ENCODE peak calls at places on chromosomes 6 and 20, in six cellular contexts. One of them, this sample, is unnamed.

GRCh38 chr6:52887912-52888535 is 21.5 kb downstream of the GSTA3 start:
- DNase-seq in K562: no peak
- DNase-seq in SK-N-SH: no peak
- DNase-seq in A549: no peak
- DNase-seq in HCT116: no peak
- DNase-seq in GM23338: no peak
- DNase-seq in this sample: no peak

GRCh38 chr6:107458687-107459282 is 579 bp downstream of the PDSS2 start:
- DNase-seq in K562: peak
- DNase-seq in SK-N-SH: no peak
- DNase-seq in A549: no peak
- DNase-seq in HCT116: no peak
- DNase-seq in GM23338: peak
- DNase-seq in this sample: no peak

GRCh38 chr6:75612921-75613534 is 11.3 kb downstream of the SENP6 start:
- DNase-seq in K562: no peak
- DNase-seq in SK-N-SH: no peak
- DNase-seq in A549: no peak
- DNase-seq in HCT116: no peak
- DNase-seq in GM23338: no peak
- DNase-seq in this sample: no peak

GRCh38 chr6:42292002-42292735 is 74.5 kb upstream of the MRPS10 start:
- DNase-seq in K562: no peak
- DNase-seq in SK-N-SH: no peak
- DNase-seq in A549: peak
- DNase-seq in HCT116: peak
- DNase-seq in GM23338: no peak
- DNase-seq in this sample: no peak

GRCh38 chr6:151379933-151380847 is 11.2 kb downstream of the ZBTB2 start:
- DNase-seq in K562: no peak
- DNase-seq in SK-N-SH: no peak
- DNase-seq in A549: no peak
- DNase-seq in HCT116: no peak
- DNase-seq in GM23338: peak
- DNase-seq in this sample: no peak

GRCh38 chr6:158962371-158962770 is 37.6 kb downstream of the RSPH3 start:
- DNase-seq in K562: no peak
- DNase-seq in SK-N-SH: no peak
- DNase-seq in A549: no peak
- DNase-seq in HCT116: no peak
- DNase-seq in GM23338: no peak
- DNase-seq in this sample: no peak

GRCh38 chr6:139695361-139695760 is 320.9 kb upstream of the CITED2 start:
- DNase-seq in K562: no peak
- DNase-seq in SK-N-SH: no peak
- DNase-seq in A549: no peak
- DNase-seq in HCT116: no peak
- DNase-seq in GM23338: no peak
- DNase-seq in this sample: no peak

GRCh38 chr6:30730611-30731435 is 10.7 kb downstream of the TUBB start:
- DNase-seq in K562: peak
- DNase-seq in SK-N-SH: peak
- DNase-seq in A549: peak
- DNase-seq in HCT116: peak
- DNase-seq in GM23338: peak
- DNase-seq in this sample: no peak

GRCh38 chr6:129923520-129923919 is 62.4 kb upstream of the TMEM244 start:
- DNase-seq in K562: no peak
- DNase-seq in SK-N-SH: no peak
- DNase-seq in A549: no peak
- DNase-seq in HCT116: no peak
- DNase-seq in GM23338: no peak
- DNase-seq in this sample: peak

GRCh38 chr20:47546184-47547033 is 44.7 kb downstream of the NCOA3 start:
- DNase-seq in K562: no peak
- DNase-seq in SK-N-SH: no peak
- DNase-seq in A549: no peak
- DNase-seq in HCT116: no peak
- DNase-seq in GM23338: peak
- DNase-seq in this sample: no peak
- TF ChIP-seq REST in K562: no peak
- TF ChIP-seq REST in SK-N-SH: no peak
- TF ChIP-seq REST in A549: no peak
- TF ChIP-seq REST in HCT116: no peak
- TF ChIP-seq REST in GM23338: no peak
- TF ChIP-seq REST in this sample: no peak

DNA sequence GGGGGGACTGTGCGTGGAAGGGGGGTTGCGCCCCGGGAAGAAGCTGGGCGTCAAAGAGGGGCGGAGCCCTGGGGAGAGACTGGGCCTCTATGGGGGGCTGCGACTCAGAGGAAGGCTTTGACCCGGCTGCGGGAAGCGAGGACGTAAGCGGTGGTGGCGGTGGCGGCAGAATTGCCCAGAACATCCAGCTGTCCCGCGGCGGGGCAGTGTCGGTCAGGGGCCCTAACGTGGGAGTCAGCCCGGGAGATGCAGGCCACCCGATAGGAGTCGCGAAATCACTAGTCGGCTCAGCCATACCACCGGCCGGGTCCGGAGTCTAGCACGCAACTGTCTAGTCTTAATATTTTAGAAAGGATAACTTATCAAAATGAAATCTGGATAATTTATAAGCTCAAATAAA is 387.6 kb upstream of the EYS start:
- DNase-seq in K562: no peak
- DNase-seq in SK-N-SH: no peak
- DNase-seq in A549: no peak
- DNase-seq in HCT116: no peak
- DNase-seq in GM23338: no peak
- DNase-seq in this sample: no peak
- TF ChIP-seq REST in K562: no peak
- TF ChIP-seq REST in SK-N-SH: no peak
- TF ChIP-seq REST in A549: no peak
- TF ChIP-seq REST in HCT116: no peak
- TF ChIP-seq REST in GM23338: no peak
- TF ChIP-seq REST in this sample: no peak

GRCh38 chr6:111590209-111590955 is 15.3 kb downstream of the TRAF3IP2 start:
- DNase-seq in K562: no peak
- DNase-seq in SK-N-SH: no peak
- DNase-seq in A549: no peak
- DNase-seq in HCT116: no peak
- DNase-seq in GM23338: no peak
- DNase-seq in this sample: no peak

GRCh38 chr6:111591370-111591900 is 14.2 kb downstream of the TRAF3IP2 start:
- DNase-seq in K562: no peak
- DNase-seq in SK-N-SH: peak
- DNase-seq in A549: peak
- DNase-seq in HCT116: peak
- DNase-seq in GM23338: no peak
- DNase-seq in this sample: peak

GRCh38 chr6:111592726-111593515 is 12.8 kb downstream of the TRAF3IP2 start:
- DNase-seq in K562: no peak
- DNase-seq in SK-N-SH: peak
- DNase-seq in A549: no peak
- DNase-seq in HCT116: no peak
- DNase-seq in GM23338: peak
- DNase-seq in this sample: no peak

GRCh38 chr6:111593516-111593824 is 12.2 kb downstream of the TRAF3IP2 start:
- DNase-seq in K562: no peak
- DNase-seq in SK-N-SH: no peak
- DNase-seq in A549: no peak
- DNase-seq in HCT116: no peak
- DNase-seq in GM23338: no peak
- DNase-seq in this sample: no peak

DNA sequence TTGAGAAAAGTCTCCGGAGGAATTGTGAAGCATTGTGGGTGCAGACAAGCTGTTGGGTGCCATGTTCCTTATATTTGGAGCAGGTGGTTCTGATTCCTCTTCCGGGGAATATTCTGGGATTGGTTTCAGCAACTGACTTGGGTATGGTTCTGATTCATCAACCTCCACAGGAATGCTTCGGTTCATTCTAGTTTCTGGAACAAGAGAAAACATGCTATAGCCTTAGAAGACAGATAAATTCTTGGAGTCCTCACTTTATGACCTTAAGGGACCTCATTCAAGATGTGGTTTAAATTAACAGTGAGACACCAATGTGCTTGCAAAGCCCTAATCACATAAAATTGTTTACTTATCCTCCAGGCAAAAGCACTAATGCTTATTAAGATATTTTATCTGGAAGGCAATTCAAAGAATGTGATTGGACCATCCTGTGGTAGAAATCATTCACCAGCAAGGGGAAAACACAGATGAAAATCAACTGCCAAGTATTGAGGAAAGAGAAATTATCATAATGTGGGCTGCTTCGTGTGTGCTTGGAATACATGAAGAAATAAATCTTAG is 13.7 kb downstream of the TRAF3IP2 start:
- DNase-seq in K562: no peak
- DNase-seq in SK-N-SH: peak
- DNase-seq in A549: no peak
- DNase-seq in HCT116: no peak
- DNase-seq in GM23338: no peak
- DNase-seq in this sample: no peak
- TF ChIP-seq REST in K562: no peak
- TF ChIP-seq REST in SK-N-SH: no peak
- TF ChIP-seq REST in A549: no peak
- TF ChIP-seq REST in HCT116: no peak
- TF ChIP-seq REST in GM23338: no peak
- TF ChIP-seq REST in this sample: no peak

GRCh38 chr6:20915150-20915549 is 380.9 kb downstream of the CDKAL1 start:
- DNase-seq in K562: no peak
- DNase-seq in SK-N-SH: no peak
- DNase-seq in A549: no peak
- DNase-seq in HCT116: no peak
- DNase-seq in GM23338: no peak
- DNase-seq in this sample: peak
- TF ChIP-seq REST in K562: no peak
- TF ChIP-seq REST in SK-N-SH: no peak
- TF ChIP-seq REST in A549: no peak
- TF ChIP-seq REST in HCT116: no peak
- TF ChIP-seq REST in GM23338: no peak
- TF ChIP-seq REST in this sample: no peak

GRCh38 chr20:64033981-64034493 is 1.9 kb upstream of the C20orf204 start:
- DNase-seq in K562: no peak
- DNase-seq in SK-N-SH: no peak
- DNase-seq in A549: no peak
- DNase-seq in HCT116: no peak
- DNase-seq in GM23338: no peak
- DNase-seq in this sample: no peak
- TF ChIP-seq REST in K562: no peak
- TF ChIP-seq REST in SK-N-SH: no peak
- TF ChIP-seq REST in A549: no peak
- TF ChIP-seq REST in HCT116: no peak
- TF ChIP-seq REST in GM23338: no peak
- TF ChIP-seq REST in this sample: no peak

DNA sequence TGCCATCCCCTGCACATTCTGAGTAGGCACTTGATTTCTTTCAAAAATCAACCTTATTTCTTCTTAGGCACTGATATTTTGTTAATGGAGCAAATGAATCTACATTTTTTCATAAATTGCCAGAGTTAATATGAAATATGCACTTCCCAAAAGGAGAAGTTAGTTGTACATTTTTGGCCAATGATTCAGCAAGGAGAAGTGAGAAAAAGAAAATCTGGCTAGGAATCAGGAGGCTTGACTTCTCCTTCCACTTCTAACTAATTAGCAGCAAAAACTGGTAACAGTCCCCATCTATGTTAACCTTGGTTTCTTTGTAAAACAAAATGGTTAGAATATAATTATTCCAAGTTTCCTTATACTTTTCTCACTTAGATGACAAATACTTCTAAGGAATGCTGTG is 7.0 kb upstream of the DSE start:
- DNase-seq in K562: no peak
- DNase-seq in SK-N-SH: no peak
- DNase-seq in A549: no peak
- DNase-seq in HCT116: no peak
- DNase-seq in GM23338: no peak
- DNase-seq in this sample: peak
- TF ChIP-seq REST in K562: no peak
- TF ChIP-seq REST in SK-N-SH: no peak
- TF ChIP-seq REST in A549: no peak
- TF ChIP-seq REST in HCT116: no peak
- TF ChIP-seq REST in GM23338: no peak
- TF ChIP-seq REST in this sample: no peak

GRCh38 chr6:3162067-3162497 is 4.7 kb upstream of the TUBB2A start:
- DNase-seq in K562: no peak
- DNase-seq in SK-N-SH: no peak
- DNase-seq in A549: peak
- DNase-seq in HCT116: no peak
- DNase-seq in GM23338: peak
- DNase-seq in this sample: no peak
- TF ChIP-seq REST in K562: no peak
- TF ChIP-seq REST in SK-N-SH: no peak
- TF ChIP-seq REST in A549: no peak
- TF ChIP-seq REST in HCT116: no peak
- TF ChIP-seq REST in GM23338: no peak
- TF ChIP-seq REST in this sample: no peak

GRCh38 chr6:3843379-3844096 is 5.6 kb upstream of the FAM50B start:
- DNase-seq in K562: no peak
- DNase-seq in SK-N-SH: no peak
- DNase-seq in A549: no peak
- DNase-seq in HCT116: no peak
- DNase-seq in GM23338: no peak
- DNase-seq in this sample: no peak

GRCh38 chr6:3841066-3841454 is 8.1 kb upstream of the FAM50B start:
- DNase-seq in K562: no peak
- DNase-seq in SK-N-SH: no peak
- DNase-seq in A549: no peak
- DNase-seq in HCT116: no peak
- DNase-seq in GM23338: no peak
- DNase-seq in this sample: no peak

GRCh38 chr6:3847521-3847920 is 1.7 kb upstream of the FAM50B start:
- DNase-seq in K562: no peak
- DNase-seq in SK-N-SH: no peak
- DNase-seq in A549: no peak
- DNase-seq in HCT116: no peak
- DNase-seq in GM23338: no peak
- DNase-seq in this sample: no peak

GRCh38 chr6:3841711-3842565 is 7.2 kb upstream of the FAM50B start:
- DNase-seq in K562: no peak
- DNase-seq in SK-N-SH: peak
- DNase-seq in A549: peak
- DNase-seq in HCT116: no peak
- DNase-seq in GM23338: no peak
- DNase-seq in this sample: no peak

GRCh38 chr6:3844097-3844463 is 5.1 kb upstream of the FAM50B start:
- DNase-seq in K562: no peak
- DNase-seq in SK-N-SH: no peak
- DNase-seq in A549: no peak
- DNase-seq in HCT116: no peak
- DNase-seq in GM23338: no peak
- DNase-seq in this sample: no peak
- TF ChIP-seq REST in K562: no peak
- TF ChIP-seq REST in SK-N-SH: no peak
- TF ChIP-seq REST in A549: no peak
- TF ChIP-seq REST in HCT116: no peak
- TF ChIP-seq REST in GM23338: no peak
- TF ChIP-seq REST in this sample: no peak

This sample was measured in HL-60.